ENCODE peak calls at places on chromosomes 3 and 15, in five cellular contexts. One of them, this sample, is unnamed.

GRCh38 chr3:192929146-192929545 is 11.5 kb upstream of the MB21D2 start:
- DNase-seq in fibroblast of villous mesenchyme: no peak
- DNase-seq in activated gamma-delta T cell treated with Interleukin-2 at 50 U/mL for 16 hours: no peak
- DNase-seq in stimulated activated CD8-positive, alpha-beta memory T cell treated with anti-CD3 and anti-CD28 coated beads, Interleukin-15, amount 100 ng/mL, for 1 hour: no peak
- DNase-seq in iPS-NIHi11: no peak
- DNase-seq in this sample: no peak

GRCh38 chr3:56131976-56132590 is 336.2 kb downstream of the ERC2 start:
- DNase-seq in activated gamma-delta T cell treated with Interleukin-2 at 50 U/mL for 16 hours: no peak
- DNase-seq in fibroblast of villous mesenchyme: peak; percentile 94
- DNase-seq in iPS-NIHi11: peak; percentile 21
- DNase-seq in stimulated activated CD8-positive, alpha-beta memory T cell treated with anti-CD3 and anti-CD28 coated beads, Interleukin-15, amount 100 ng/mL, for 1 hour: no peak
- DNase-seq in this sample: no peak

GRCh38 chr3:187983484-187984124 is 170.4 kb upstream of the LPP start:
- DNase-seq in stimulated activated CD8-positive, alpha-beta memory T cell treated with anti-CD3 and anti-CD28 coated beads, Interleukin-15, amount 100 ng/mL, for 1 hour: no peak
- DNase-seq in activated gamma-delta T cell treated with Interleukin-2 at 50 U/mL for 16 hours: no peak
- DNase-seq in fibroblast of villous mesenchyme: no peak
- DNase-seq in iPS-NIHi11: no peak
- DNase-seq in this sample: no peak

GRCh38 chr15:45948226-45948625 is 313.4 kb downstream of the SQOR start:
- DNase-seq in stimulated activated CD8-positive, alpha-beta memory T cell treated with anti-CD3 and anti-CD28 coated beads, Interleukin-15, amount 100 ng/mL, for 1 hour: no peak
- DNase-seq in iPS-NIHi11: no peak
- DNase-seq in fibroblast of villous mesenchyme: no peak
- DNase-seq in activated gamma-delta T cell treated with Interleukin-2 at 50 U/mL for 16 hours: no peak
- DNase-seq in this sample: no peak

GRCh38 chr3:102068327-102068726 is 219.0 kb downstream of the NFKBIZ start:
- DNase-seq in fibroblast of villous mesenchyme: no peak
- DNase-seq in activated gamma-delta T cell treated with Interleukin-2 at 50 U/mL for 16 hours: no peak
- DNase-seq in iPS-NIHi11: no peak
- DNase-seq in stimulated activated CD8-positive, alpha-beta memory T cell treated with anti-CD3 and anti-CD28 coated beads, Interleukin-15, amount 100 ng/mL, for 1 hour: no peak
- DNase-seq in this sample: no peak

GRCh38 chr15:75089781-75090734 is 66.7 kb downstream of the PPCDC start:
- DNase-seq in activated gamma-delta T cell treated with Interleukin-2 at 50 U/mL for 16 hours: no peak
- DNase-seq in stimulated activated CD8-positive, alpha-beta memory T cell treated with anti-CD3 and anti-CD28 coated beads, Interleukin-15, amount 100 ng/mL, for 1 hour: no peak
- DNase-seq in fibroblast of villous mesenchyme: peak; percentile 74
- DNase-seq in iPS-NIHi11: no peak
- DNase-seq in this sample: no peak

GRCh38 chr3:127590282-127590592 is 296 bp downstream of the TPRA1 start:
- DNase-seq in activated gamma-delta T cell treated with Interleukin-2 at 50 U/mL for 16 hours: no peak
- DNase-seq in stimulated activated CD8-positive, alpha-beta memory T cell treated with anti-CD3 and anti-CD28 coated beads, Interleukin-15, amount 100 ng/mL, for 1 hour: no peak
- DNase-seq in iPS-NIHi11: no peak
- DNase-seq in fibroblast of villous mesenchyme: no peak
- DNase-seq in this sample: no peak

GRCh38 chr3:24986635-24987034 is 441.4 kb upstream of the RARB start:
- DNase-seq in fibroblast of villous mesenchyme: no peak
- DNase-seq in activated gamma-delta T cell treated with Interleukin-2 at 50 U/mL for 16 hours: no peak
- DNase-seq in stimulated activated CD8-positive, alpha-beta memory T cell treated with anti-CD3 and anti-CD28 coated beads, Interleukin-15, amount 100 ng/mL, for 1 hour: no peak
- DNase-seq in iPS-NIHi11: peak; percentile 30
- DNase-seq in this sample: no peak

GRCh38 chr3:16401273-16401672 is 112.2 kb downstream of the RFTN1 start:
- DNase-seq in activated gamma-delta T cell treated with Interleukin-2 at 50 U/mL for 16 hours: no peak
- DNase-seq in stimulated activated CD8-positive, alpha-beta memory T cell treated with anti-CD3 and anti-CD28 coated beads, Interleukin-15, amount 100 ng/mL, for 1 hour: no peak
- DNase-seq in iPS-NIHi11: no peak
- DNase-seq in fibroblast of villous mesenchyme: peak; percentile 48
- DNase-seq in this sample: no peak

GRCh38 chr15:100829457-100829856 is 50.2 kb upstream of the ALDH1A3 start:
- DNase-seq in activated gamma-delta T cell treated with Interleukin-2 at 50 U/mL for 16 hours: no peak
- DNase-seq in stimulated activated CD8-positive, alpha-beta memory T cell treated with anti-CD3 and anti-CD28 coated beads, Interleukin-15, amount 100 ng/mL, for 1 hour: no peak
- DNase-seq in fibroblast of villous mesenchyme: no peak
- DNase-seq in iPS-NIHi11: no peak
- DNase-seq in this sample: no peak

GRCh38 chr15:23026218-23026617 is 13.2 kb downstream of the TUBGCP5 start:
- DNase-seq in fibroblast of villous mesenchyme: no peak
- DNase-seq in stimulated activated CD8-positive, alpha-beta memory T cell treated with anti-CD3 and anti-CD28 coated beads, Interleukin-15, amount 100 ng/mL, for 1 hour: no peak
- DNase-seq in activated gamma-delta T cell treated with Interleukin-2 at 50 U/mL for 16 hours: no peak
- DNase-seq in iPS-NIHi11: no peak
- DNase-seq in this sample: no peak

GRCh38 chr3:121724130-121724529 is 25.4 kb downstream of the GOLGB1 start:
- DNase-seq in fibroblast of villous mesenchyme: no peak
- DNase-seq in activated gamma-delta T cell treated with Interleukin-2 at 50 U/mL for 16 hours: no peak
- DNase-seq in iPS-NIHi11: no peak
- DNase-seq in stimulated activated CD8-positive, alpha-beta memory T cell treated with anti-CD3 and anti-CD28 coated beads, Interleukin-15, amount 100 ng/mL, for 1 hour: no peak
- DNase-seq in this sample: no peak

GRCh38 chr15:35630570-35630969 is 84.6 kb upstream of the DPH6 start:
- DNase-seq in iPS-NIHi11: peak; percentile 17
- DNase-seq in activated gamma-delta T cell treated with Interleukin-2 at 50 U/mL for 16 hours: no peak
- DNase-seq in stimulated activated CD8-positive, alpha-beta memory T cell treated with anti-CD3 and anti-CD28 coated beads, Interleukin-15, amount 100 ng/mL, for 1 hour: no peak
- DNase-seq in fibroblast of villous mesenchyme: peak; percentile 43
- DNase-seq in this sample: no peak

GRCh38 chr3:13524979-13525669 is 23.8 kb upstream of the FBLN2 start:
- DNase-seq in iPS-NIHi11: no peak
- DNase-seq in fibroblast of villous mesenchyme: peak; percentile 93
- DNase-seq in activated gamma-delta T cell treated with Interleukin-2 at 50 U/mL for 16 hours: no peak
- DNase-seq in stimulated activated CD8-positive, alpha-beta memory T cell treated with anti-CD3 and anti-CD28 coated beads, Interleukin-15, amount 100 ng/mL, for 1 hour: no peak
- DNase-seq in this sample: no peak

GRCh38 chr3:165128544-165128943 is 50.2 kb upstream of the SI start:
- DNase-seq in iPS-NIHi11: no peak
- DNase-seq in activated gamma-delta T cell treated with Interleukin-2 at 50 U/mL for 16 hours: no peak
- DNase-seq in stimulated activated CD8-positive, alpha-beta memory T cell treated with anti-CD3 and anti-CD28 coated beads, Interleukin-15, amount 100 ng/mL, for 1 hour: no peak
- DNase-seq in fibroblast of villous mesenchyme: no peak
- DNase-seq in this sample: no peak

GRCh38 chr3:172002512-172003078 is 36.8 kb upstream of the FNDC3B start:
- DNase-seq in activated gamma-delta T cell treated with Interleukin-2 at 50 U/mL for 16 hours: no peak
- DNase-seq in fibroblast of villous mesenchyme: peak; percentile 62
- DNase-seq in iPS-NIHi11: no peak
- DNase-seq in stimulated activated CD8-positive, alpha-beta memory T cell treated with anti-CD3 and anti-CD28 coated beads, Interleukin-15, amount 100 ng/mL, for 1 hour: no peak
- DNase-seq in this sample: no peak

GRCh38 chr15:80673561-80674244 is 21.4 kb upstream of the ABHD17C start:
- DNase-seq in fibroblast of villous mesenchyme: peak; percentile 73
- DNase-seq in iPS-NIHi11: peak; percentile 17
- DNase-seq in stimulated activated CD8-positive, alpha-beta memory T cell treated with anti-CD3 and anti-CD28 coated beads, Interleukin-15, amount 100 ng/mL, for 1 hour: no peak
- DNase-seq in activated gamma-delta T cell treated with Interleukin-2 at 50 U/mL for 16 hours: no peak
- DNase-seq in this sample: no peak

GRCh38 chr3:176663819-176664218 is 533.5 kb downstream of the TBL1XR1 start:
- DNase-seq in stimulated activated CD8-positive, alpha-beta memory T cell treated with anti-CD3 and anti-CD28 coated beads, Interleukin-15, amount 100 ng/mL, for 1 hour: no peak
- DNase-seq in activated gamma-delta T cell treated with Interleukin-2 at 50 U/mL for 16 hours: no peak
- DNase-seq in fibroblast of villous mesenchyme: peak; percentile 71
- DNase-seq in iPS-NIHi11: peak; percentile 24
- DNase-seq in this sample: peak; percentile 40

GRCh38 chr3:50290116-50290745 is 2.0 kb downstream of the IFRD2 start:
- DNase-seq in activated gamma-delta T cell treated with Interleukin-2 at 50 U/mL for 16 hours: no peak
- DNase-seq in fibroblast of villous mesenchyme: no peak
- DNase-seq in iPS-NIHi11: no peak
- DNase-seq in stimulated activated CD8-positive, alpha-beta memory T cell treated with anti-CD3 and anti-CD28 coated beads, Interleukin-15, amount 100 ng/mL, for 1 hour: no peak
- DNase-seq in this sample: no peak

GRCh38 chr3:46671541-46672348 is 21.7 kb downstream of the ALS2CL start:
- DNase-seq in activated gamma-delta T cell treated with Interleukin-2 at 50 U/mL for 16 hours: no peak
- DNase-seq in stimulated activated CD8-positive, alpha-beta memory T cell treated with anti-CD3 and anti-CD28 coated beads, Interleukin-15, amount 100 ng/mL, for 1 hour: no peak
- DNase-seq in fibroblast of villous mesenchyme: no peak
- DNase-seq in iPS-NIHi11: no peak
- DNase-seq in this sample: no peak

GRCh38 chr3:9970020-9970652 is 16.5 kb downstream of the EMC3 start:
- DNase-seq in activated gamma-delta T cell treated with Interleukin-2 at 50 U/mL for 16 hours: no peak
- DNase-seq in fibroblast of villous mesenchyme: peak; percentile 63
- DNase-seq in stimulated activated CD8-positive, alpha-beta memory T cell treated with anti-CD3 and anti-CD28 coated beads, Interleukin-15, amount 100 ng/mL, for 1 hour: no peak
- DNase-seq in iPS-NIHi11: no peak
- DNase-seq in this sample: no peak

GRCh38 chr3:69081583-69082262 is 1.6 kb upstream of the UBA3 start:
- DNase-seq in iPS-NIHi11: no peak
- DNase-seq in stimulated activated CD8-positive, alpha-beta memory T cell treated with anti-CD3 and anti-CD28 coated beads, Interleukin-15, amount 100 ng/mL, for 1 hour: no peak
- DNase-seq in fibroblast of villous mesenchyme: no peak
- DNase-seq in activated gamma-delta T cell treated with Interleukin-2 at 50 U/mL for 16 hours: no peak
- DNase-seq in this sample: no peak

GRCh38 chr3:128491900-128492352 is 1.1 kb downstream of the GATA2 start:
- DNase-seq in iPS-NIHi11: no peak
- DNase-seq in stimulated activated CD8-positive, alpha-beta memory T cell treated with anti-CD3 and anti-CD28 coated beads, Interleukin-15, amount 100 ng/mL, for 1 hour: no peak
- DNase-seq in fibroblast of villous mesenchyme: peak; percentile 34
- DNase-seq in activated gamma-delta T cell treated with Interleukin-2 at 50 U/mL for 16 hours: no peak
- DNase-seq in this sample: no peak

GRCh38 chr15:41585140-41586047 is 26.4 kb downstream of the TYRO3 start:
- DNase-seq in fibroblast of villous mesenchyme: peak; percentile 48
- DNase-seq in activated gamma-delta T cell treated with Interleukin-2 at 50 U/mL for 16 hours: peak; percentile 10
- DNase-seq in iPS-NIHi11: peak; percentile 51
- DNase-seq in stimulated activated CD8-positive, alpha-beta memory T cell treated with anti-CD3 and anti-CD28 coated beads, Interleukin-15, amount 100 ng/mL, for 1 hour: no peak
- DNase-seq in this sample: no peak

GRCh38 chr3:7800006-7800780 is 701.4 kb upstream of the LMCD1 start:
- DNase-seq in activated gamma-delta T cell treated with Interleukin-2 at 50 U/mL for 16 hours: no peak
- DNase-seq in fibroblast of villous mesenchyme: no peak
- DNase-seq in iPS-NIHi11: no peak
- DNase-seq in stimulated activated CD8-positive, alpha-beta memory T cell treated with anti-CD3 and anti-CD28 coated beads, Interleukin-15, amount 100 ng/mL, for 1 hour: no peak
- DNase-seq in this sample: no peak

GRCh38 chr15:25901841-25902610 is 38.9 kb upstream of the ATP10A start:
- DNase-seq in fibroblast of villous mesenchyme: no peak
- DNase-seq in iPS-NIHi11: no peak
- DNase-seq in activated gamma-delta T cell treated with Interleukin-2 at 50 U/mL for 16 hours: no peak
- DNase-seq in stimulated activated CD8-positive, alpha-beta memory T cell treated with anti-CD3 and anti-CD28 coated beads, Interleukin-15, amount 100 ng/mL, for 1 hour: no peak
- DNase-seq in this sample: no peak

GRCh38 chr3:197881601-197882000 is 68.4 kb upstream of the RPL35A start:
- DNase-seq in fibroblast of villous mesenchyme: no peak
- DNase-seq in activated gamma-delta T cell treated with Interleukin-2 at 50 U/mL for 16 hours: no peak
- DNase-seq in iPS-NIHi11: no peak
- DNase-seq in stimulated activated CD8-positive, alpha-beta memory T cell treated with anti-CD3 and anti-CD28 coated beads, Interleukin-15, amount 100 ng/mL, for 1 hour: no peak
- DNase-seq in this sample: no peak

GRCh38 chr15:73273181-73274002 is 95.4 kb downstream of the HCN4 start:
- DNase-seq in activated gamma-delta T cell treated with Interleukin-2 at 50 U/mL for 16 hours: peak; percentile 36
- DNase-seq in fibroblast of villous mesenchyme: peak; percentile 69
- DNase-seq in stimulated activated CD8-positive, alpha-beta memory T cell treated with anti-CD3 and anti-CD28 coated beads, Interleukin-15, amount 100 ng/mL, for 1 hour: peak; percentile 10
- DNase-seq in iPS-NIHi11: peak; percentile 72
- DNase-seq in this sample: peak; percentile 15

GRCh38 chr3:182713743-182714517 is 79.4 kb upstream of the ATP11B start:
- DNase-seq in stimulated activated CD8-positive, alpha-beta memory T cell treated with anti-CD3 and anti-CD28 coated beads, Interleukin-15, amount 100 ng/mL, for 1 hour: no peak
- DNase-seq in fibroblast of villous mesenchyme: peak; percentile 82
- DNase-seq in activated gamma-delta T cell treated with Interleukin-2 at 50 U/mL for 16 hours: no peak
- DNase-seq in iPS-NIHi11: peak; percentile 54
- DNase-seq in this sample: no peak

GRCh38 chr3:61141184-61141583 is 110.1 kb downstream of the FHIT start:
- DNase-seq in iPS-NIHi11: peak; percentile 34
- DNase-seq in fibroblast of villous mesenchyme: no peak
- DNase-seq in stimulated activated CD8-positive, alpha-beta memory T cell treated with anti-CD3 and anti-CD28 coated beads, Interleukin-15, amount 100 ng/mL, for 1 hour: no peak
- DNase-seq in activated gamma-delta T cell treated with Interleukin-2 at 50 U/mL for 16 hours: no peak
- DNase-seq in this sample: no peak

GRCh38 chr3:57706462-57706861 is 13.6 kb upstream of the DENND6A start:
- DNase-seq in activated gamma-delta T cell treated with Interleukin-2 at 50 U/mL for 16 hours: no peak
- DNase-seq in fibroblast of villous mesenchyme: no peak
- DNase-seq in stimulated activated CD8-positive, alpha-beta memory T cell treated with anti-CD3 and anti-CD28 coated beads, Interleukin-15, amount 100 ng/mL, for 1 hour: no peak
- DNase-seq in iPS-NIHi11: no peak
- DNase-seq in this sample: no peak

GRCh38 chr15:73927003-73927475 is 777 bp downstream of the LOXL1 start:
- DNase-seq in fibroblast of villous mesenchyme: no peak
- DNase-seq in stimulated activated CD8-positive, alpha-beta memory T cell treated with anti-CD3 and anti-CD28 coated beads, Interleukin-15, amount 100 ng/mL, for 1 hour: no peak
- DNase-seq in activated gamma-delta T cell treated with Interleukin-2 at 50 U/mL for 16 hours: peak; percentile 27
- DNase-seq in iPS-NIHi11: peak; percentile 84
- DNase-seq in this sample: no peak

GRCh38 chr3:50237133-50237651 is 1.2 kb downstream of the GNAI2 start:
- DNase-seq in iPS-NIHi11: no peak
- DNase-seq in activated gamma-delta T cell treated with Interleukin-2 at 50 U/mL for 16 hours: peak; percentile 27
- DNase-seq in stimulated activated CD8-positive, alpha-beta memory T cell treated with anti-CD3 and anti-CD28 coated beads, Interleukin-15, amount 100 ng/mL, for 1 hour: no peak
- DNase-seq in fibroblast of villous mesenchyme: peak; percentile 55
- DNase-seq in this sample: no peak

GRCh38 chr3:38343797-38344594 is 2.6 kb upstream of the XYLB start:
- DNase-seq in stimulated activated CD8-positive, alpha-beta memory T cell treated with anti-CD3 and anti-CD28 coated beads, Interleukin-15, amount 100 ng/mL, for 1 hour: no peak
- DNase-seq in iPS-NIHi11: no peak
- DNase-seq in fibroblast of villous mesenchyme: peak; percentile 13
- DNase-seq in activated gamma-delta T cell treated with Interleukin-2 at 50 U/mL for 16 hours: no peak
- DNase-seq in this sample: no peak

GRCh38 chr3:57026918-57027317 is 33.5 kb upstream of the SPATA12 start:
- DNase-seq in fibroblast of villous mesenchyme: peak; percentile 61
- DNase-seq in activated gamma-delta T cell treated with Interleukin-2 at 50 U/mL for 16 hours: no peak
- DNase-seq in stimulated activated CD8-positive, alpha-beta memory T cell treated with anti-CD3 and anti-CD28 coated beads, Interleukin-15, amount 100 ng/mL, for 1 hour: no peak
- DNase-seq in iPS-NIHi11: no peak
- DNase-seq in this sample: no peak

GRCh38 chr15:29942144-29942543 is 119.9 kb upstream of the TJP1 start:
- DNase-seq in iPS-NIHi11: peak; percentile 45
- DNase-seq in fibroblast of villous mesenchyme: peak; percentile 21
- DNase-seq in activated gamma-delta T cell treated with Interleukin-2 at 50 U/mL for 16 hours: no peak
- DNase-seq in stimulated activated CD8-positive, alpha-beta memory T cell treated with anti-CD3 and anti-CD28 coated beads, Interleukin-15, amount 100 ng/mL, for 1 hour: no peak
- DNase-seq in this sample: no peak

GRCh38 chr15:90918835-90919234 is 13.5 kb downstream of the HDDC3 start:
- DNase-seq in stimulated activated CD8-positive, alpha-beta memory T cell treated with anti-CD3 and anti-CD28 coated beads, Interleukin-15, amount 100 ng/mL, for 1 hour: no peak
- DNase-seq in iPS-NIHi11: no peak
- DNase-seq in fibroblast of villous mesenchyme: no peak
- DNase-seq in activated gamma-delta T cell treated with Interleukin-2 at 50 U/mL for 16 hours: no peak
- DNase-seq in this sample: no peak

GRCh38 chr3:192444096-192444790 is 283.1 kb downstream of the FGF12 start:
- DNase-seq in iPS-NIHi11: peak; percentile 85
- DNase-seq in fibroblast of villous mesenchyme: peak; percentile 55
- DNase-seq in activated gamma-delta T cell treated with Interleukin-2 at 50 U/mL for 16 hours: peak; percentile 12
- DNase-seq in stimulated activated CD8-positive, alpha-beta memory T cell treated with anti-CD3 and anti-CD28 coated beads, Interleukin-15, amount 100 ng/mL, for 1 hour: no peak
- DNase-seq in this sample: peak; percentile 61

GRCh38 chr3:70703305-70704102 is 391.1 kb upstream of the MDFIC2 start:
- DNase-seq in activated gamma-delta T cell treated with Interleukin-2 at 50 U/mL for 16 hours: no peak
- DNase-seq in fibroblast of villous mesenchyme: no peak
- DNase-seq in stimulated activated CD8-positive, alpha-beta memory T cell treated with anti-CD3 and anti-CD28 coated beads, Interleukin-15, amount 100 ng/mL, for 1 hour: no peak
- DNase-seq in iPS-NIHi11: no peak
- DNase-seq in this sample: no peak